ENCODE peak calls at places on chromosome 7, in six cellular contexts. V, H, J, B, W and F are unnamed samples.

GRCh38 chr7:2941201-2941859 is 97.2 kb upstream of the GNA12 start:
- DNase-seq in V (no peak), H (no peak), J (no peak), B (no peak), W (no peak), F (no peak)

GRCh38 chr7:34313289-34313688 is 344.7 kb upstream of the NPSR1 start:
- DNase-seq in V (no peak), H (no peak), J (no peak), B (no peak), W (no peak), F (no peak)

GRCh38 chr7:139674752-139675126 is 103.1 kb downstream of the HIPK2 start:
- DNase-seq in V (no peak), H (no peak), J (no peak), B (no peak), W (no peak), F (no peak)

GRCh38 chr7:151862606-151863381 is 14.1 kb downstream of the PRKAG2 start:
- DNase-seq in V (no peak), H (no peak), J (no peak), B (no peak), W (peak; percentile 52), F (peak; percentile 48)

GRCh38 chr7:57205000-57205399 is 72.8 kb upstream of the ZNF479 start:
- DNase-seq in V (no peak), H (no peak), J (no peak), B (no peak), W (no peak), F (peak; percentile 50)

GRCh38 chr7:4797858-4798705 is 22.7 kb downstream of the AP5Z1 start:
- DNase-seq in V (peak; percentile 70), H (peak; percentile 76), J (peak; percentile 22), B (peak; percentile 62), W (peak; percentile 65), F (no peak)

GRCh38 chr7:100120518-100121085 is 1.2 kb downstream of the CNPY4 start:
- DNase-seq in V (no peak), H (no peak), J (no peak), B (no peak), W (no peak), F (no peak)

GRCh38 chr7:77353407-77353721 is 62.8 kb downstream of the GSAP start:
- DNase-seq in V (no peak), H (no peak), J (no peak), B (no peak), W (no peak), F (no peak)

GRCh38 chr7:76259124-76260086 is 43.1 kb upstream of the HSPB1 start:
- DNase-seq in V (no peak), H (no peak), J (no peak), B (no peak), W (no peak), F (no peak)

GRCh38 chr7:148242271-148242801 is 348.2 kb upstream of the C7orf33 start:
- DNase-seq in V (peak; percentile 85), H (no peak), J (no peak), B (peak; percentile 83), W (no peak), F (no peak)

GRCh38 chr7:55571534-55572377 is 546 bp downstream of the VOPP1 start:
- DNase-seq in V (peak; percentile 40), H (peak; percentile 76), J (no peak), B (peak; percentile 71), W (peak; percentile 70), F (peak; percentile 87)

GRCh38 chr7:157925383-157925875 is 588.6 kb downstream of the DNAJB6 start:
- DNase-seq in V (no peak), H (no peak), J (no peak), B (no peak), W (no peak), F (peak; percentile 37)

GRCh38 chr7:37336259-37336658 is 112.4 kb downstream of the ELMO1 start:
- DNase-seq in V (no peak), H (peak; percentile 27), J (peak; percentile 22), B (no peak), W (no peak), F (no peak)

GRCh38 chr7:23431596-23432284 is 38.6 kb downstream of the IGF2BP3 start:
- DNase-seq in V (no peak), H (no peak), J (no peak), B (no peak), W (no peak), F (no peak)

GRCh38 chr7:49852619-49853462 is 79.4 kb downstream of the VWC2 start:
- DNase-seq in V (peak; percentile 86), H (peak; percentile 7), J (no peak), B (peak; percentile 75), W (no peak), F (no peak)

GRCh38 chr7:101722247-101722646 is 93.2 kb upstream of the MYL10 start:
- DNase-seq in V (no peak), H (no peak), J (no peak), B (peak; percentile 57), W (no peak), F (no peak)

GRCh38 chr7:98285132-98286092 is 3.9 kb downstream of the BRI3 start:
- DNase-seq in V (no peak), H (no peak), J (no peak), B (no peak), W (no peak), F (no peak)

GRCh38 chr7:38909870-38910269 is 879 bp upstream of the VPS41 start:
- DNase-seq in V (peak; percentile 45), H (no peak), J (no peak), B (no peak), W (no peak), F (no peak)

GRCh38 chr7:83161851-83162401 is 758 bp downstream of the PCLO start:
- DNase-seq in V (peak; percentile 37), H (no peak), J (no peak), B (peak; percentile 3), W (no peak), F (no peak)

GRCh38 chr7:31850066-31850465 is 163.1 kb downstream of the PPP1R17 start:
- DNase-seq in V (no peak), H (no peak), J (no peak), B (no peak), W (no peak), F (no peak)

GRCh38 chr7:25347360-25347759 is 119.1 kb upstream of the NPVF start:
- DNase-seq in V (no peak), H (no peak), J (no peak), B (no peak), W (no peak), F (no peak)

GRCh38 chr7:13834328-13834761 is 155.1 kb downstream of the ETV1 start:
- DNase-seq in V (no peak), H (no peak), J (no peak), B (no peak), W (no peak), F (no peak)